ENCODE peak calls at places on chromosomes 5 and 9, in seven cellular contexts. M is left lung; B is body of pancreas; R is RWPE1; W is brain microvascular endothelial cell; J is OCI-LY7; L is CD8-positive, alpha-beta memory T cell. P is an unnamed sample.

GRCh38 chr5:99929806-99930135 is 605.4 kb upstream of the FAM174A start:
- DNase-seq in B (no peak), M (peak), L (no peak), R (no peak), W (no peak), J (no peak), P (no peak)

GRCh38 chr9:133371261-133371711 is 4.6 kb downstream of the SURF4 start:
- DNase-seq in R (no peak), B (no peak), J (no peak), M (no peak), L (peak), W (peak), P (peak)

GRCh38 chr5:92599217-92599810 is 981.7 kb downstream of the NR2F1-AS1 start:
- DNase-seq in W (no peak), R (no peak), B (no peak), M (no peak), L (no peak), J (no peak), P (no peak)

GRCh38 chr5:111731638-111732037 is 25.4 kb downstream of the NREP start:
- DNase-seq in B (no peak), L (no peak), W (no peak), M (no peak), R (no peak), J (no peak), P (no peak)

GRCh38 chr5:54470191-54470590 is 14.7 kb downstream of the HSPB3 start:
- DNase-seq in B (no peak), J (no peak), R (no peak), L (no peak), M (no peak), W (no peak), P (no peak)

GRCh38 chr5:375921-376871 is 54.7 kb downstream of the AHRR start:
- DNase-seq in W (no peak), R (no peak), M (peak), J (no peak), L (no peak), B (no peak), P (no peak)

GRCh38 chr9:134214395-134214765 is 50.0 kb upstream of the RNU6ATAC start:
- DNase-seq in J (no peak), M (peak), R (no peak), W (no peak), B (no peak), L (no peak), P (no peak)

GRCh38 chr9:79952401-79952800 is 380.6 kb downstream of the TLE4 start:
- DNase-seq in J (no peak), B (no peak), R (no peak), W (peak), M (no peak), L (no peak), P (no peak)

GRCh38 chr5:123500476-123500875 is 11.5 kb upstream of the CSNK1G3 start:
- DNase-seq in J (no peak), W (no peak), R (no peak), L (no peak), B (no peak), M (no peak), P (no peak)

GRCh38 chr9:137479892-137480685 is 21.0 kb upstream of the NSMF start:
- DNase-seq in R (no peak), L (no peak), B (no peak), M (peak), W (no peak), J (no peak), P (no peak)

GRCh38 chr5:32315221-32316014 is 2.7 kb upstream of the MTMR12 start:
- DNase-seq in R (no peak), B (no peak), L (no peak), W (no peak), J (no peak), M (no peak), P (no peak)

GRCh38 chr5:141992349-141992963 is 20.4 kb downstream of the GNPDA1 start:
- DNase-seq in J (peak), M (no peak), L (peak), W (peak), R (peak), B (peak), P (peak)

GRCh38 chr9:107222020-107222522 is 61.0 kb upstream of the RAD23B start:
- DNase-seq in J (no peak), B (no peak), R (no peak), L (no peak), W (peak), M (no peak), P (no peak)

GRCh38 chr5:80655231-80655784 is 525 bp upstream of the DHFR start:
- DNase-seq in M (no peak), B (no peak), J (peak), W (no peak), L (no peak), R (no peak), P (no peak)

GRCh38 chr9:85425153-85425611 is 316.6 kb downstream of the AGTPBP1 start:
- DNase-seq in J (peak), W (peak), M (peak), R (peak), B (peak), L (no peak), P (no peak)

GRCh38 chr9:105818903-105819302 is 124.6 kb downstream of the TMEM38B start:
- DNase-seq in B (no peak), M (no peak), W (no peak), J (no peak), R (no peak), L (no peak), P (no peak)

GRCh38 chr9:92770005-92770995 is 5.7 kb upstream of the BICD2 start:
- DNase-seq in B (no peak), J (peak), M (no peak), R (peak), L (no peak), W (no peak), P (no peak)

GRCh38 chr5:65791721-65792698 is 70.0 kb downstream of the NLN start:
- DNase-seq in B (no peak), M (no peak), W (no peak), R (no peak), L (no peak), J (no peak), P (no peak)

GRCh38 chr5:154477382-154478223 is 424 bp downstream of the HAND1 start:
- DNase-seq in R (peak), J (no peak), M (peak), W (no peak), L (no peak), B (no peak), P (no peak)

GRCh38 chr5:134046330-134046729 is 41.6 kb upstream of the VDAC1 start:
- DNase-seq in W (no peak), B (no peak), R (no peak), M (no peak), J (no peak), L (no peak), P (no peak)

GRCh38 chr5:55914141-55914413 is 62.9 kb downstream of the IL31RA start:
- DNase-seq in J (no peak), B (no peak), M (no peak), L (no peak), R (no peak), W (no peak), P (no peak)

GRCh38 chr5:151463137-151464029 is 16.0 kb downstream of the SLC36A1 start:
- DNase-seq in L (no peak), M (no peak), W (no peak), R (no peak), B (no peak), J (peak), P (no peak)

DNA sequence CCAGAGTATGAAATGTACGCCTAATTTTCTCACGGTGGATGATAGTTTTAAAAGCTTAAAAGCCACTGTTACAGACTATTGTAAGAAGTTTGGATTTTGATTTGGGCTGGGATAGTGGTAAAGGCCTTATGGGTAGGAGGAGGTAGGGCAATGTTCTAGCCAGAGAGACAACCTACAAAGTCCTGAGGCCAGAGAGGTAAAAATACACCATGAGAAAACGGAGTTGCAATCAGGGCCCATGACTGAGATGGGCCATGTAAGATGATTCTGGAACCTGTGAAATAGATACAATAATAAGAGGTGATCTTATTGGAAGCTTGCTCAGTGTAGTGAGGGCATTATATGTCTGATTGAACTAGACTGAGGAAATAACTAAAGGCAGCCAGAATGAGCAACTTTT is 188.8 kb downstream of the RFX3 start:
- DNase-seq in J (no peak), W (no peak), R (no peak), B (no peak), L (no peak), M (no peak), P (no peak)
- H3K27ac ChIP-seq in J (no peak), W (no peak), R (no peak), B (no peak), L (no peak), M (peak), P (no peak)

DNA sequence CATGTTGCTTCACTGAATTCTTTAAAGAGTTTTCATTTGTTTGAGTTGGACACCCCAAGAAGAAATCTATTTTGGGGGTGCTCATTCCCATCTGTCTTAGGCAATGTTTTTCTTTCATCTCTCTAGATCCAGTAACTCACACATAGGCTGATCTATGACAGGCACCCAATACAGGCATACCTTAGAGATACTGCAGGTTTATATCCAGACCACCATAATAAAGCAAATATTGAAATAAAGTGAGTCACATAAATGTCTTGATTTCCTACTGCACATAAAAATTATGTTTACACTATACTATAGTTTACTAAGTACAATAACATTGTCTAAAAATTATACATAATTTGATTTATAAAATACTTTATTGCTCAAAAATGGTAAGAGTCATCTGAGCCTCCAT is 364.5 kb downstream of the MTRR start:
- DNase-seq in M (no peak), J (no peak), L (no peak), W (no peak), R (no peak), B (no peak), P (no peak)
- H3K27ac ChIP-seq in M (no peak), J (no peak), L (no peak), W (no peak), R (no peak), B (no peak), P (no peak)

GRCh38 chr9:114336699-114337395 is 7.2 kb downstream of the ORM2 start:
- DNase-seq in J (no peak), B (no peak), W (no peak), L (no peak), R (no peak), M (no peak), P (no peak)

GRCh38 chr9:114339130-114339908 is 9.7 kb downstream of the ORM2 start:
- DNase-seq in J (peak), R (peak), B (peak), L (peak), M (peak), W (peak), P (peak)

GRCh38 chr9:114335745-114336144 is 6.1 kb downstream of the ORM2 start:
- DNase-seq in L (no peak), R (no peak), B (no peak), M (no peak), W (no peak), J (no peak), P (no peak)

GRCh38 chr9:114336157-114336556 is 6.5 kb downstream of the ORM2 start:
- DNase-seq in L (no peak), J (no peak), M (no peak), W (no peak), R (no peak), B (no peak), P (no peak)

GRCh38 chr9:114338187-114338586 is 8.5 kb downstream of the ORM2 start:
- DNase-seq in W (no peak), B (no peak), J (no peak), R (no peak), L (no peak), M (no peak), P (no peak)
- H3K27ac ChIP-seq in W (no peak), B (no peak), J (no peak), R (no peak), L (no peak), M (no peak), P (no peak)

DNA sequence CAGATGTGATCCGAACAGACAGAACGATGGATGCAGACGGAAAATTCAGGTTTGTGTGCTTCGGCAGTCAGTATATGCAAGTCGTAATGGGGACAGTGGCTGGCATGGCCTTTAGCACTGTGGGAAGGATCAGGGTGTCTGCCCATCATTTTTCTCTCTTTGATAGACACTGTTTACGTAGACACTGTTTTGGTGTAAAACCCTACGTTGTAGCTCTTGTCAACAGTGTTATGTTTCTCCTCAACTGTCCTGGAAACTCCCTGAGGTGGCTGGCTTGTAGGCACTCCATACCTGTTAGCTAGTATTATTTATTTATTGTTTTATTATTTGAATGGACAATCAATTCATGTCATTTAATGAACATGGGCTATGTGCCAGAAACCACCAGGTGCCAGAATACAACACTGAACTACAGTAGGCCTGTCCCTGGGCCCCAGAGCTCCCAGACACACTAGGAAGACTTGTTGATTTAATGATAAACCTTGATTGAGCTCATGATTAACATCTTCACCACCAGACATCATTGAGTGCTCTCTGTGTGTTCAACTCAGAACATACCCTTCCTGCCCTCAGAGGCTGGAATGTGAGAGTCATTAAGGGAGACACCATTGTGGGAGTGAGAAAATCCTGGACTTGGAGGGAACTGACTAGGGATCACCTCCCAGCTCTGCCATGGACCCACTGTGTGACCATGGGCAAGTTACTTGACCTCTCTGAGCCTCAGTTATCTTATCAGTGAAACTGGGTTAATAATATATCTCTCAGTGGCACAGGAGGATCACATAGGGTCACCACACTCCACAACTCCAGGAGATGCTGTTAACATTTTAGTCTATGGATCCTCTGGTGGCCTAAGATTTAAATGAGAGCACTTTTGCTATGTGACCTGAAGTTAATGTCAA is 19.3 kb downstream of the IRF1 start:
- DNase-seq in L (no peak), M (no peak), R (no peak), B (peak), J (no peak), W (peak), P (no peak)
- H3K27ac ChIP-seq in L (peak), M (peak), R (no peak), B (no peak), J (no peak), W (peak), P (peak)

GRCh38 chr9:88776717-88777497 is 214.4 kb upstream of the S1PR3 start:
- DNase-seq in W (peak), L (no peak), M (no peak), R (peak), B (no peak), J (no peak), P (no peak)
- H3K27ac ChIP-seq in W (peak), L (no peak), M (no peak), R (no peak), B (no peak), J (peak), P (no peak)

GRCh38 chr5:82277613-82277986 is 554 bp downstream of the RPS23 start:
- DNase-seq in B (no peak), L (no peak), M (no peak), J (no peak), R (no peak), W (no peak), P (no peak)

GRCh38 chr5:82272957-82273356 is 5.2 kb downstream of the RPS23 start:
- DNase-seq in L (no peak), B (no peak), M (no peak), R (no peak), J (no peak), W (no peak), P (no peak)

GRCh38 chr5:82274343-82275266 is 3.5 kb downstream of the RPS23 start:
- DNase-seq in M (peak), B (no peak), J (no peak), R (peak), L (no peak), W (no peak), P (no peak)

GRCh38 chr5:82276800-82277612 is 1.1 kb downstream of the RPS23 start:
- DNase-seq in B (no peak), M (no peak), J (no peak), W (no peak), L (no peak), R (no peak), P (no peak)

DNA sequence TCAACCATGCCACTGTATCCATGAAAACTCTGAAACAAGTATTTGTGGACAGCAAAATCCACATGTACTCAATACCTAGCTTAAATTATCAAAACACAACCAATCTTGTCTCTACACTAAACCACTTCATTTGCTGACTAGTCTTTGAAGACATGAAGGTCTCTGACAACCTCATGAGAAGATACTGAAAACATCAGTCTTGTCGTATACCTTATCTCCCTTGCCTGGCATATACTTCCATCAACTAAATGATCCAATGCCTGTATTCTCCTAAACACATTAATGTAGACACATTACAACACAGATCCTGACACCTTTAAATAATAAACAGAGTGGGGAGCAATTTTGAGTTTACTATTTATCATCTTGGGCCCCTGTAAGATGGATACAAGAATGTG is 2.9 kb downstream of the RPS23 start:
- DNase-seq in M (no peak), L (no peak), W (no peak), R (no peak), B (no peak), J (no peak), P (no peak)
- H3K27ac ChIP-seq in M (no peak), L (no peak), W (no peak), R (no peak), B (no peak), J (peak), P (no peak)

GRCh38 chr5:74651710-74652109 is 11.2 kb upstream of the ENC1 start:
- DNase-seq in L (no peak), W (no peak), J (no peak), M (no peak), R (peak), B (peak), P (no peak)

GRCh38 chr5:74649421-74649973 is 9.0 kb upstream of the ENC1 start:
- DNase-seq in B (peak), R (no peak), M (no peak), W (no peak), J (no peak), L (no peak), P (no peak)

GRCh38 chr5:74653991-74654390 is 13.5 kb upstream of the ENC1 start:
- DNase-seq in L (no peak), W (no peak), B (no peak), J (no peak), M (no peak), R (no peak), P (no peak)

GRCh38 chr5:74655206-74655605 is 14.7 kb upstream of the ENC1 start:
- DNase-seq in R (no peak), B (no peak), L (no peak), J (no peak), W (no peak), M (no peak), P (no peak)

GRCh38 chr5:74652576-74652975 is 12.0 kb upstream of the ENC1 start:
- DNase-seq in J (no peak), M (no peak), W (no peak), R (no peak), B (no peak), L (no peak), P (no peak)
- H3K27ac ChIP-seq in J (no peak), M (no peak), W (no peak), R (peak), B (no peak), L (no peak), P (no peak)

GRCh38 chr5:136030252-136030651 is 1.5 kb downstream of the TGFBI start:
- DNase-seq in W (no peak), M (no peak), B (no peak), J (no peak), R (no peak), L (no peak), P (no peak)
- H3K27ac ChIP-seq in W (no peak), M (no peak), B (no peak), J (no peak), R (peak), L (no peak), P (no peak)

DNA sequence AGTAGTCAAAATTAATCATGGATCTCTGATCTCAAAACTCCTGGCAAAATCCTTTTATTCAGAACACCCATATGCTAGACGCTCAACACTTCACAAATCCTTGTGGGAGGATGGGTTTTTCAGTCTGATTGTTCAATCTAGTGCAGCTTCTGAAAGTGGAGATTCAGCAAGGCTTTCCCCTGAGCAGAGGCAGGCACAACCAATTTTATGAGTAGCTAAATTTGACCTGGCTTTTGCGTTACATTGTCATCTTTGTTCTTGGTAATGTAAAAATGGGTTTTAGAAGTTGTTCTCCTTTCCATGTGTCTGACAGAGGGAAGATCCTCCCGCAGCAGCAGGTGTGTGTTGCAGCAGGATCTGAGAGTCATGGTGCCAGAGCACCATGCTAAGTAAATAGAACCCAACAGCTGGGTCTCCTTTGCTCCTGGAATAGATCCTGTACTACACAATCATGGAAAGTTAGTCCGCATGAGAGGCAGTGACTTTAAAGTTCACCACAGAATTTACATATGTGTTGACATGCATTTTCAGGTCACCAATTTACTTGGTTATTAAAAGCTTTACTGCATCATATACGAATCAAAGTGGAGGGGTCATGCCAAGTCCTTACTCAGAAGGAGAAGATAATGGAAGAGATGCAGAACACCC is 70.1 kb upstream of the MEF2C start:
- DNase-seq in R (no peak), W (no peak), L (no peak), J (peak), B (no peak), M (no peak), P (no peak)
- H3K27ac ChIP-seq in R (no peak), W (no peak), L (no peak), J (no peak), B (no peak), M (no peak), P (no peak)